ENCODE peak calls at places on chromosome 1, in four cellular contexts. D is fibroblast of lung, I is breast epithelium, W is fibroblast of the aortic adventitia. J is an unnamed sample.

GRCh38 chr1:181430015-181430657 is 53.2 kb upstream of the CACNA1E start:
- DNase-seq in I (no peak), W (no peak), D (no peak), J (no peak)

GRCh38 chr1:12532405-12533315 is 85.3 kb downstream of the DHRS3 start:
- DNase-seq in D (no peak), I (no peak), W (no peak), J (no peak)

GRCh38 chr1:119027759-119028158 is 39.6 kb upstream of the TBX15 start:
- DNase-seq in D (no peak), I (no peak), W (no peak), J (no peak)

GRCh38 chr1:212196355-212196754 is 88.9 kb upstream of the PPP2R5A start:
- DNase-seq in W (no peak), I (no peak), D (no peak), J (no peak)

GRCh38 chr1:113118266-113118665 is 45.3 kb downstream of the LRIG2 start:
- DNase-seq in D (no peak), I (no peak), W (no peak), J (no peak)

GRCh38 chr1:161139765-161140164 is 7.3 kb upstream of the DEDD start:
- DNase-seq in I (no peak), D (peak), W (peak), J (no peak)

GRCh38 chr1:58316141-58316540 is 230.4 kb downstream of the OMA1 start:
- DNase-seq in I (no peak), D (no peak), W (no peak), J (no peak)

GRCh38 chr1:10424034-10424433 is 6.2 kb upstream of the CENPS start:
- DNase-seq in D (peak), W (peak), I (no peak), J (no peak)

DNA sequence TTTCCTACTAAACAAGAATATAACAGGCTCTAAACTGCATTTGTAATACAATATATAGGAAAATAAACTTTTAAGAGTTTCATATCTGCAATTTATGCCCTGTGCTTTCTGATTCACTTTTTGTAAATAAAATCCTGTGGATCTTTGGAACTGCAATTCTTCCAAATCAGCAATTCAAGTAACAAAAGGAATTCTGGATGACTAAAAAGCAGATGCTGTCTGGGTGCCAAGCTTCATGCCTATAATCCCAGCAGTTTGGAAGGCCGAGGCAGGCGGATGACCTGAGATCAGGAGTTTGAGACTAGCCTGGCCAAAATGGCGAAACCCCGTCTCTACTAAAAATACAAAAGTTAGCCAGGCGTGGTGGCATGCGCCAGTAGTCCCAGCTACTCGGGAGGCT is 6.3 kb downstream of the NME7 start:
- DNase-seq in D (peak), W (peak), I (no peak), J (no peak)
- H3K4me3 ChIP-seq in D (no peak), W (no peak), I (no peak), J (no peak)

GRCh38 chr1:228258486-228258885 is 50.6 kb downstream of the OBSCN start:
- DNase-seq in I (no peak), D (no peak), W (no peak), J (no peak)

GRCh38 chr1:228259368-228259894 is 51.6 kb downstream of the OBSCN start:
- DNase-seq in D (no peak), W (no peak), I (no peak), J (no peak)

GRCh38 chr1:228259951-228260350 is 52.1 kb downstream of the OBSCN start:
- DNase-seq in W (no peak), I (no peak), D (no peak), J (no peak)

GRCh38 chr1:228261706-228262105 is 53.9 kb downstream of the OBSCN start:
- DNase-seq in W (no peak), I (no peak), D (no peak), J (no peak)

DNA sequence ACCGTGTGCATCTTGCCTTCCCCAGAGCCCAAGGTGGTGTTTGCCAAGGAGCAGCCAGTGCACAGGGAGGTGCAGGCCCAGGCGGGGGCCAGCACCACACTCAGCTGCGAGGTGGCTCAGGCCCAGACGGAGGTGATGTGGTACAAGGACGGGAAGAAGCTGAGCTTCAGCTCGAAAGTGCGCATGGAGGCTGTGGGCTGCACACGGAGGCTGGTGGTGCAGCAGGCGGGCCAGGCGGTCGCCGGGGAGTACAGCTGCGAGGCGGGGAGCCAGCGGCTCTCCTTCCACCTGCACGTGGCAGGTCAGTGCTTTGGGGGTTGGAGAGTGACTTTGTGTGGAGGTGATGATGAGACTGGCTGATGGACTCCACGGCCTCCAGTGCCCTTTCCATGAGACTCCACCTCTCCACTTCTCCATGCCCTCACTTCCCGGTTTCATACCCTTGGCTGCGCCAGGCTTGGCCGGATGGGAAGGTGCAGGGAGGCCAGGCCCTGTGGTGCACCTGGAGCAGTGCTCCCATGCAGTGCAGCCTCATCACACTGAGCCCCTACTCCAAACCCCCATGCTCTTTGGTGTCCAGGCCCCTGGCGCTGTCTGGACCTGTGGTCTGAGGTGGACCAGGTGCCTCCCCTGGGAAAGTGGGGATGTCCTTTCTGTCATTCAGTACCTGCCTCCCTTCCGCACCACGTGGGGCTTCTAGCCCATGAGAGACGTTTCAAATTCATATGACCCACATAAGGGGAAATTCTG is 49.0 kb downstream of the OBSCN start:
- DNase-seq in D (no peak), I (no peak), W (no peak), J (no peak)
- H3K4me3 ChIP-seq in D (no peak), I (no peak), W (no peak), J (no peak)

GRCh38 chr1:44723496-44724407 is 7.2 kb downstream of the RNU5D-1 start:
- DNase-seq in W (no peak), I (no peak), D (no peak), J (no peak)

GRCh38 chr1:44721521-44722361 is 9.2 kb downstream of the RNU5D-1 start:
- DNase-seq in W (peak), D (peak), I (no peak), J (peak)

GRCh38 chr1:44723064-44723463 is 7.9 kb downstream of the RNU5D-1 start:
- DNase-seq in I (no peak), W (no peak), D (no peak), J (no peak)

GRCh38 chr1:44725309-44725698 is 5.7 kb downstream of the RNU5D-1 start:
- DNase-seq in I (no peak), W (no peak), D (no peak), J (no peak)

GRCh38 chr1:44724408-44725308 is 6.3 kb downstream of the RNU5D-1 start:
- DNase-seq in D (no peak), W (no peak), I (no peak), J (no peak)
- H3K4me3 ChIP-seq in D (no peak), W (no peak), I (no peak), J (no peak)

GRCh38 chr1:110964400-110964903 is 730 bp upstream of the LRIF1 start:
- DNase-seq in D (no peak), W (no peak), I (no peak), J (no peak)

GRCh38 chr1:110962892-110963665 is 643 bp downstream of the LRIF1 start:
- DNase-seq in W (peak), I (peak), D (peak), J (peak)

GRCh38 chr1:110963666-110964399 is at the start of gene LRIF1:
- DNase-seq in W (peak), I (peak), D (peak), J (peak)

GRCh38 chr1:110960777-110961420 is 2.8 kb downstream of the LRIF1 start:
- DNase-seq in W (no peak), D (no peak), I (no peak), J (no peak)

DNA sequence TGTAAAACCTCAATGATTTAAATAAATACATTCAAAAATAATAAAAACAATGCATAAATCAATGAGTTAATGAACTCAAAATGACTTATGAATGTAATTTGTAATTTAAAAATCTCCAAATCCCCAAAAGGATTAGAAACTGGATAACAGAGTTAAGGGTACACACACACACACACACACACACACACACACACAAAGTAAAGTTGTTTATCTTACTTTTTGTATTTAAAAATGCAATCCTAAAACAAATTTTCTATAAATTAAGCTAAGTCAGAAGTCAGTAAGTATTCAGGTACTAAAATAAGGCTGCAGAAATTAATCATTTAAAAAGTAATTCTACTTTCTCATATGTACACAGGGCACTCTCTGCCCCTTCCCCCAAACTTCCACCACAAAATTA is 1.8 kb downstream of the LRIF1 start:
- DNase-seq in W (no peak), I (no peak), D (no peak), J (no peak)
- H3K4me3 ChIP-seq in W (no peak), I (no peak), D (no peak), J (no peak)

DNA sequence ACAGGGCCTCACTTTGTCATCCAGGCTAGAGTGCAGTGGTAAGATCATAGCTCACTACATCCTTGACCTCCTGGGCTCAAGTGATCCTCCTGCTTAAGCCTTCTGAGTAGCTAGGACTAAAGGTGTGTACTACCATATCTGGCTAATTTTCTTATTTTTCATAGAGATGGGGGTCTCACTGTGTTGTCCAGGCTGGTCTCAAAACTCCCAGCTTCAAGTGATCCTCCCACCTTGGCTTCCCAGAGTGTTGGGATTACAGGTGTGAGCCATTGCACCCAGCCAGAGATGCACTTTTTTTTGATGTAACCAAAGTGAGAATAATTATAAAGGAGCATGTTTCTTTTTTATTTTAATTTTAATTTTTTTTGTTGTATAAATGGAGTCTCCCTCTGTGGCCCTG is 28.4 kb downstream of the CLIC4 start:
- DNase-seq in I (no peak), D (no peak), W (no peak), J (no peak)
- H3K4me3 ChIP-seq in I (no peak), D (no peak), W (no peak), J (no peak)

GRCh38 chr1:166951050-166951449 is 24.3 kb downstream of the ILDR2 start:
- DNase-seq in I (no peak), D (no peak), W (no peak), J (no peak)

GRCh38 chr1:166948856-166949350 is 26.4 kb downstream of the ILDR2 start:
- DNase-seq in I (no peak), D (no peak), W (no peak), J (no peak)

GRCh38 chr1:166950156-166950555 is 25.2 kb downstream of the ILDR2 start:
- DNase-seq in D (no peak), W (no peak), I (no peak), J (no peak)

GRCh38 chr1:166944186-166944967 is 31.0 kb downstream of the ILDR2 start:
- DNase-seq in W (peak), I (no peak), D (no peak), J (no peak)

DNA sequence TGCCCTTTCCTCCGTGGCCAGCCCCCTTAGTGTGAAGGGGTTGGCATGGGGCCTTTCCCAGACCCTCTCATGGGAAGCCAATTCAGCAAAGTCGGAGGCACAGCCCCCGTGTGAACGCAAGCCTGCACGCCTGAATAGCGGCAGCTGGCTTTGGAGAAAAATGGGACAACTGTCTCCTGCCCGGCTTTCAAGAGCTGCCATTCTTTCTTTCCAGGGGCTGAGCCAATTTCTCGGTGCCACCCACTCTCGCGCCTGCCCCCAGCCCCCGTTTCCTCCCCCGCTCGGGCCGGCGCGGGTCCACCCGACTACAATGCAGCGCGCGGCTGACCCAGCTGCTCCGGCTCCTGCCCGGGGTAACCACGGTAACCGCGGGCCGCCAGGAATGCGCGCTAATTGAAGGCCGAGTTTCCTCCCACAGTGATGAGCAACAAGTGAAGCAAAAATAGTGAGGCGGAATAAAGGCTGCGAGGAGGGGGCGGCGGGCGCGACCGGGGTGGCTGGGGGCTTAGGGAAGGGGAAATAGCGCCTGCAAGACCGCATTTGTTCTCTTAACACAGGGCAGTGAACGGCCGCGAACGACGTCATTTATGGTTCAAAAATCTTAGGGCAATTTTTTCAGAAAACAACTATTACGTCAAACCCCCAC is 27.8 kb downstream of the ILDR2 start:
- DNase-seq in D (peak), W (peak), I (peak), J (no peak)
- H3K4me3 ChIP-seq in D (no peak), W (peak), I (peak), J (no peak)

GRCh38 chr1:68220420-68220819 is 11.9 kb downstream of the WLS start:
- DNase-seq in I (no peak), W (no peak), D (no peak), J (no peak)

GRCh38 chr1:68221001-68221970 is 11.0 kb downstream of the WLS start:
- DNase-seq in W (no peak), D (no peak), I (peak), J (no peak)

GRCh38 chr1:68218485-68218884 is 13.8 kb downstream of the WLS start:
- DNase-seq in D (no peak), W (no peak), I (peak), J (no peak)

GRCh38 chr1:68223714-68224113 is 8.6 kb downstream of the WLS start:
- DNase-seq in W (peak), I (no peak), D (no peak), J (no peak)

DNA sequence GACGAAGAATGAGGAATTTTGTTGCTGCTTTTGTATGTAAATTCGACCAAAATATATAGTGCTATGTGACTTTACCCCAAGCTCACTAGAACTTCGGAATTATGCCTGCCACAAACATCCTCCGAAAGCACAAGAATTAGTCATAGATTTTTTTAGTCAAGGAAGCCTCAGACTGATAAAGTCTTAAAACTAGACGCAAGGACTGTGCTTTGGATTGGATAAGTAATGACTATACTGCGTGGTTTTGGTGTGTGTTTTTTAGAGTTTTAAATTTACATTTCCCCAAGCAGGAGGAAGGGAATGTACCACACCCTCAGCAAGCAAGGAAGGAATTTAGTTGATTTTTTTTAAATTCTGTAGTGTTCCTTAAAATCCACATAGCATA is 10.4 kb downstream of the WLS start:
- DNase-seq in D (peak), W (peak), I (no peak), J (no peak)
- H3K4me3 ChIP-seq in D (no peak), W (no peak), I (no peak), J (no peak)

GRCh38 chr1:173477286-173478098 is at the start of gene PRDX6:
- DNase-seq in I (peak), W (peak), D (peak), J (peak)

GRCh38 chr1:173481195-173481772 is 4.1 kb downstream of the PRDX6 start:
- DNase-seq in W (no peak), D (no peak), I (no peak), J (no peak)

GRCh38 chr1:173476664-173477285 is 360 bp upstream of the PRDX6 start:
- DNase-seq in D (peak), W (peak), I (peak), J (peak)

GRCh38 chr1:173478099-173478555 is 992 bp downstream of the PRDX6 start:
- DNase-seq in D (peak), W (peak), I (peak), J (no peak)

DNA sequence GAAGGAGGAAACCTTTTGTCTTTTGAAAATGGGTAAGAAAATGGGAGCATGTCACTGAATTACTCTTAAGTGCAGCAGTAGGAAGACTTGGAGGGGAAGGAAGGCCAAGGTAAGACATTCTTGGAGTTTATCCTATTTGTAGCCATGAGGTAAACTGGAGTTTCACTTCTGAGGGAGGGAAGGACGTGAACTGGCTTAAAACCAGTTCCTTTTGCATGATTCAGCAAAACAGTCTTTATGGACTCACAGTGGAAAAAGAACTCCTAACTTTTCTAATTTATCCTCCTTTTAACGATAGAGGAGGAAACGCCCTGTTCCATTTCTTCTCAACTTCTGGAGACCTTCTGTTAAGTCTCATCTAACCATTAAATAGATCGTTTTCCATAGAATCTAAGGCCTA is 2.5 kb downstream of the PRDX6 start:
- DNase-seq in D (peak), W (peak), I (no peak), J (no peak)
- H3K4me3 ChIP-seq in D (peak), W (peak), I (peak), J (no peak)

DNA sequence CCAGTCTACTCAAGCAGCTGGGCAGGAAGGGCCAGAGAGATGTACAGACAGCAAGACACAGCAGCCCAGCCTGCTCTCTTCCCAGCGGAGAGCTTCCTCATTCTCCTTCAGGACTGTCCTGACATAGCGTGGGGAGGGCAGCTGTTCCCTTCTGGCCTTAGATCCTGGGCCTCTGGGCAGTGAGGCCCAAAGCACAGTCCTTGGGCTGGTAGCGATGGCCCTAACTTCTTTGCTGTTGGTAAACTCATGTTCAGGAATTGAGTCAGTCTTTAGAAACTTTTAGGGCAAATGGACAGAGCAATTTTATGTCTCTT is 89.0 kb downstream of the BCAR3 start:
- DNase-seq in D (no peak), I (no peak), W (no peak), J (no peak)
- H3K4me3 ChIP-seq in D (no peak), I (no peak), W (no peak), J (no peak)

GRCh38 chr1:222547260-222547614 is 667 bp downstream of the HHIPL2 start:
- DNase-seq in I (no peak), W (no peak), D (no peak), J (no peak)
- H3K4me3 ChIP-seq in I (no peak), W (peak), D (no peak), J (no peak)